ENCODE peak calls at places on chromosomes 1 and 21, in six cellular contexts. W is nucleus accumbens; Y is fibroblast of the conjunctiva; P is CD8-positive, alpha-beta memory T cell; V is astrocyte of the spinal cord; L is mesenteric fat pad. E is an unnamed sample.

GRCh38 chr1:208219659-208220282 is 24.4 kb downstream of the PLXNA2 start:
- DNase-seq in W (no peak), Y (no peak), P (no peak), V (peak), L (no peak), E (no peak)

GRCh38 chr1:182093781-182094180 is 32.3 kb upstream of the ZNF648 start:
- DNase-seq in W (no peak), Y (no peak), P (no peak), V (no peak), L (no peak), E (no peak)

GRCh38 chr1:183051546-183051945 is 28.3 kb downstream of the LAMC1 start:
- DNase-seq in W (no peak), Y (no peak), P (no peak), V (no peak), L (no peak), E (no peak)

GRCh38 chr21:38376693-38377092 is 119.9 kb downstream of the KCNJ15 start:
- DNase-seq in W (no peak), Y (no peak), P (no peak), V (no peak), L (no peak), E (no peak)

GRCh38 chr1:185813401-185813979 is 79.3 kb downstream of the HMCN1 start:
- DNase-seq in W (no peak), Y (peak), P (no peak), V (peak), L (no peak), E (no peak)

GRCh38 chr1:173601588-173601987 is 1.3 kb downstream of the SLC9C2 start:
- DNase-seq in W (no peak), Y (no peak), P (no peak), V (no peak), L (no peak), E (no peak)

GRCh38 chr1:203100163-203100867 is 14.5 kb upstream of the MYOG start:
- DNase-seq in W (no peak), Y (no peak), P (no peak), V (no peak), L (no peak), E (no peak)

GRCh38 chr1:64545118-64545916 is 75.4 kb downstream of the CACHD1 start:
- DNase-seq in W (no peak), Y (no peak), P (no peak), V (no peak), L (no peak), E (no peak)